ENCODE peak calls at places on chromosome 3, in nine cellular contexts. One of them, this sample, is unnamed.

GRCh38 chr3:116916836-116917235 is 207.3 kb downstream of the TUSC7 start:
- DNase-seq in activated T-helper 1 cell treated with anti-CD3 and anti-CD28 coated beads, Interleukin-2, amount 50 U/mL, for 16 hours: no peak
- DNase-seq in effector CD4-positive, alpha-beta T cell: no peak
- DNase-seq in mesendoderm: no peak
- DNase-seq in HFF-Myc: no peak
- DNase-seq in dorsolateral prefrontal cortex: no peak
- DNase-seq in activated CD4-positive, CD25-positive, alpha-beta regulatory T cell treated with anti-CD3 and anti-CD28 coated beads, Interleukin-2, amount 50 U/mL, for 16 hours: no peak
- DNase-seq in stimulated activated CD4-positive, alpha-beta T cell treated with anti-CD3 and anti-CD28 coated beads, Interleukin-15, amount 100 ng/mL, for 1 hour: no peak
- DNase-seq in left ventricle myocardium superior: no peak
- DNase-seq in this sample: no peak

GRCh38 chr3:167032267-167032876 is 347.7 kb downstream of the ZBBX start:
- DNase-seq in activated T-helper 1 cell treated with anti-CD3 and anti-CD28 coated beads, Interleukin-2, amount 50 U/mL, for 16 hours: no peak
- DNase-seq in activated CD4-positive, CD25-positive, alpha-beta regulatory T cell treated with anti-CD3 and anti-CD28 coated beads, Interleukin-2, amount 50 U/mL, for 16 hours: no peak
- DNase-seq in stimulated activated CD4-positive, alpha-beta T cell treated with anti-CD3 and anti-CD28 coated beads, Interleukin-15, amount 100 ng/mL, for 1 hour: no peak
- DNase-seq in dorsolateral prefrontal cortex: no peak
- DNase-seq in HFF-Myc: no peak
- DNase-seq in mesendoderm: peak; percentile 71
- DNase-seq in left ventricle myocardium superior: no peak
- DNase-seq in effector CD4-positive, alpha-beta T cell: no peak
- DNase-seq in this sample: no peak

GRCh38 chr3:190314741-190315140 is 7.5 kb downstream of the CLDN1 start:
- DNase-seq in effector CD4-positive, alpha-beta T cell: no peak
- DNase-seq in activated T-helper 1 cell treated with anti-CD3 and anti-CD28 coated beads, Interleukin-2, amount 50 U/mL, for 16 hours: no peak
- DNase-seq in HFF-Myc: no peak
- DNase-seq in activated CD4-positive, CD25-positive, alpha-beta regulatory T cell treated with anti-CD3 and anti-CD28 coated beads, Interleukin-2, amount 50 U/mL, for 16 hours: no peak
- DNase-seq in left ventricle myocardium superior: no peak
- DNase-seq in mesendoderm: no peak
- DNase-seq in stimulated activated CD4-positive, alpha-beta T cell treated with anti-CD3 and anti-CD28 coated beads, Interleukin-15, amount 100 ng/mL, for 1 hour: no peak
- DNase-seq in dorsolateral prefrontal cortex: no peak
- DNase-seq in this sample: no peak

GRCh38 chr3:108673988-108674661 is 83.1 kb downstream of the RETNLB start:
- DNase-seq in stimulated activated CD4-positive, alpha-beta T cell treated with anti-CD3 and anti-CD28 coated beads, Interleukin-15, amount 100 ng/mL, for 1 hour: no peak
- DNase-seq in dorsolateral prefrontal cortex: no peak
- DNase-seq in mesendoderm: no peak
- DNase-seq in activated T-helper 1 cell treated with anti-CD3 and anti-CD28 coated beads, Interleukin-2, amount 50 U/mL, for 16 hours: no peak
- DNase-seq in activated CD4-positive, CD25-positive, alpha-beta regulatory T cell treated with anti-CD3 and anti-CD28 coated beads, Interleukin-2, amount 50 U/mL, for 16 hours: no peak
- DNase-seq in effector CD4-positive, alpha-beta T cell: no peak
- DNase-seq in HFF-Myc: no peak
- DNase-seq in left ventricle myocardium superior: no peak
- DNase-seq in this sample: no peak

GRCh38 chr3:37162501-37163245 is 11.7 kb downstream of the LRRFIP2 start:
- DNase-seq in stimulated activated CD4-positive, alpha-beta T cell treated with anti-CD3 and anti-CD28 coated beads, Interleukin-15, amount 100 ng/mL, for 1 hour: no peak
- DNase-seq in HFF-Myc: no peak
- DNase-seq in mesendoderm: no peak
- DNase-seq in left ventricle myocardium superior: no peak
- DNase-seq in activated CD4-positive, CD25-positive, alpha-beta regulatory T cell treated with anti-CD3 and anti-CD28 coated beads, Interleukin-2, amount 50 U/mL, for 16 hours: no peak
- DNase-seq in activated T-helper 1 cell treated with anti-CD3 and anti-CD28 coated beads, Interleukin-2, amount 50 U/mL, for 16 hours: no peak
- DNase-seq in dorsolateral prefrontal cortex: no peak
- DNase-seq in effector CD4-positive, alpha-beta T cell: no peak
- DNase-seq in this sample: no peak

GRCh38 chr3:99232696-99233095 is 331.2 kb upstream of the DCBLD2 start:
- DNase-seq in activated CD4-positive, CD25-positive, alpha-beta regulatory T cell treated with anti-CD3 and anti-CD28 coated beads, Interleukin-2, amount 50 U/mL, for 16 hours: no peak
- DNase-seq in dorsolateral prefrontal cortex: no peak
- DNase-seq in stimulated activated CD4-positive, alpha-beta T cell treated with anti-CD3 and anti-CD28 coated beads, Interleukin-15, amount 100 ng/mL, for 1 hour: no peak
- DNase-seq in effector CD4-positive, alpha-beta T cell: no peak
- DNase-seq in mesendoderm: no peak
- DNase-seq in activated T-helper 1 cell treated with anti-CD3 and anti-CD28 coated beads, Interleukin-2, amount 50 U/mL, for 16 hours: no peak
- DNase-seq in HFF-Myc: no peak
- DNase-seq in left ventricle myocardium superior: no peak
- DNase-seq in this sample: no peak

GRCh38 chr3:154040283-154040682 is 80.9 kb upstream of the ARHGEF26 start:
- DNase-seq in left ventricle myocardium superior: no peak
- DNase-seq in stimulated activated CD4-positive, alpha-beta T cell treated with anti-CD3 and anti-CD28 coated beads, Interleukin-15, amount 100 ng/mL, for 1 hour: no peak
- DNase-seq in activated CD4-positive, CD25-positive, alpha-beta regulatory T cell treated with anti-CD3 and anti-CD28 coated beads, Interleukin-2, amount 50 U/mL, for 16 hours: no peak
- DNase-seq in activated T-helper 1 cell treated with anti-CD3 and anti-CD28 coated beads, Interleukin-2, amount 50 U/mL, for 16 hours: no peak
- DNase-seq in effector CD4-positive, alpha-beta T cell: no peak
- DNase-seq in HFF-Myc: no peak
- DNase-seq in dorsolateral prefrontal cortex: no peak
- DNase-seq in mesendoderm: no peak
- DNase-seq in this sample: no peak

GRCh38 chr3:14867936-14868570 is 49.3 kb downstream of the FGD5 start:
- DNase-seq in stimulated activated CD4-positive, alpha-beta T cell treated with anti-CD3 and anti-CD28 coated beads, Interleukin-15, amount 100 ng/mL, for 1 hour: no peak
- DNase-seq in activated T-helper 1 cell treated with anti-CD3 and anti-CD28 coated beads, Interleukin-2, amount 50 U/mL, for 16 hours: no peak
- DNase-seq in effector CD4-positive, alpha-beta T cell: no peak
- DNase-seq in left ventricle myocardium superior: no peak
- DNase-seq in dorsolateral prefrontal cortex: no peak
- DNase-seq in HFF-Myc: no peak
- DNase-seq in activated CD4-positive, CD25-positive, alpha-beta regulatory T cell treated with anti-CD3 and anti-CD28 coated beads, Interleukin-2, amount 50 U/mL, for 16 hours: no peak
- DNase-seq in mesendoderm: no peak
- DNase-seq in this sample: no peak

GRCh38 chr3:16665282-16665741 is 60.1 kb upstream of the DAZL start:
- DNase-seq in left ventricle myocardium superior: no peak
- DNase-seq in activated CD4-positive, CD25-positive, alpha-beta regulatory T cell treated with anti-CD3 and anti-CD28 coated beads, Interleukin-2, amount 50 U/mL, for 16 hours: no peak
- DNase-seq in stimulated activated CD4-positive, alpha-beta T cell treated with anti-CD3 and anti-CD28 coated beads, Interleukin-15, amount 100 ng/mL, for 1 hour: no peak
- DNase-seq in HFF-Myc: no peak
- DNase-seq in activated T-helper 1 cell treated with anti-CD3 and anti-CD28 coated beads, Interleukin-2, amount 50 U/mL, for 16 hours: no peak
- DNase-seq in mesendoderm: peak; percentile 94
- DNase-seq in dorsolateral prefrontal cortex: no peak
- DNase-seq in effector CD4-positive, alpha-beta T cell: no peak
- DNase-seq in this sample: no peak

GRCh38 chr3:186669378-186670084 is 3.7 kb downstream of the HRG start:
- DNase-seq in activated T-helper 1 cell treated with anti-CD3 and anti-CD28 coated beads, Interleukin-2, amount 50 U/mL, for 16 hours: no peak
- DNase-seq in HFF-Myc: no peak
- DNase-seq in mesendoderm: peak; percentile 32
- DNase-seq in dorsolateral prefrontal cortex: no peak
- DNase-seq in effector CD4-positive, alpha-beta T cell: no peak
- DNase-seq in left ventricle myocardium superior: no peak
- DNase-seq in stimulated activated CD4-positive, alpha-beta T cell treated with anti-CD3 and anti-CD28 coated beads, Interleukin-15, amount 100 ng/mL, for 1 hour: no peak
- DNase-seq in activated CD4-positive, CD25-positive, alpha-beta regulatory T cell treated with anti-CD3 and anti-CD28 coated beads, Interleukin-2, amount 50 U/mL, for 16 hours: no peak
- DNase-seq in this sample: no peak

GRCh38 chr3:123871946-123872345 is 12.2 kb downstream of the MYLK start:
- DNase-seq in stimulated activated CD4-positive, alpha-beta T cell treated with anti-CD3 and anti-CD28 coated beads, Interleukin-15, amount 100 ng/mL, for 1 hour: no peak
- DNase-seq in HFF-Myc: no peak
- DNase-seq in mesendoderm: no peak
- DNase-seq in effector CD4-positive, alpha-beta T cell: no peak
- DNase-seq in left ventricle myocardium superior: no peak
- DNase-seq in activated CD4-positive, CD25-positive, alpha-beta regulatory T cell treated with anti-CD3 and anti-CD28 coated beads, Interleukin-2, amount 50 U/mL, for 16 hours: no peak
- DNase-seq in activated T-helper 1 cell treated with anti-CD3 and anti-CD28 coated beads, Interleukin-2, amount 50 U/mL, for 16 hours: no peak
- DNase-seq in dorsolateral prefrontal cortex: no peak
- DNase-seq in this sample: no peak

GRCh38 chr3:151306168-151306810 is 10.3 kb downstream of the GPR87 start:
- DNase-seq in activated T-helper 1 cell treated with anti-CD3 and anti-CD28 coated beads, Interleukin-2, amount 50 U/mL, for 16 hours: no peak
- DNase-seq in mesendoderm: peak; percentile 71
- DNase-seq in effector CD4-positive, alpha-beta T cell: no peak
- DNase-seq in activated CD4-positive, CD25-positive, alpha-beta regulatory T cell treated with anti-CD3 and anti-CD28 coated beads, Interleukin-2, amount 50 U/mL, for 16 hours: no peak
- DNase-seq in dorsolateral prefrontal cortex: no peak
- DNase-seq in HFF-Myc: no peak
- DNase-seq in stimulated activated CD4-positive, alpha-beta T cell treated with anti-CD3 and anti-CD28 coated beads, Interleukin-15, amount 100 ng/mL, for 1 hour: no peak
- DNase-seq in left ventricle myocardium superior: no peak
- DNase-seq in this sample: no peak

GRCh38 chr3:192933779-192934456 is 16.3 kb upstream of the MB21D2 start:
- DNase-seq in activated CD4-positive, CD25-positive, alpha-beta regulatory T cell treated with anti-CD3 and anti-CD28 coated beads, Interleukin-2, amount 50 U/mL, for 16 hours: no peak
- DNase-seq in stimulated activated CD4-positive, alpha-beta T cell treated with anti-CD3 and anti-CD28 coated beads, Interleukin-15, amount 100 ng/mL, for 1 hour: no peak
- DNase-seq in left ventricle myocardium superior: no peak
- DNase-seq in activated T-helper 1 cell treated with anti-CD3 and anti-CD28 coated beads, Interleukin-2, amount 50 U/mL, for 16 hours: no peak
- DNase-seq in effector CD4-positive, alpha-beta T cell: no peak
- DNase-seq in mesendoderm: no peak
- DNase-seq in HFF-Myc: no peak
- DNase-seq in dorsolateral prefrontal cortex: no peak
- DNase-seq in this sample: no peak

GRCh38 chr3:78988324-78988723 is 779.5 kb downstream of the ROBO1 start:
- DNase-seq in dorsolateral prefrontal cortex: no peak
- DNase-seq in mesendoderm: no peak
- DNase-seq in activated T-helper 1 cell treated with anti-CD3 and anti-CD28 coated beads, Interleukin-2, amount 50 U/mL, for 16 hours: no peak
- DNase-seq in stimulated activated CD4-positive, alpha-beta T cell treated with anti-CD3 and anti-CD28 coated beads, Interleukin-15, amount 100 ng/mL, for 1 hour: no peak
- DNase-seq in activated CD4-positive, CD25-positive, alpha-beta regulatory T cell treated with anti-CD3 and anti-CD28 coated beads, Interleukin-2, amount 50 U/mL, for 16 hours: no peak
- DNase-seq in left ventricle myocardium superior: no peak
- DNase-seq in HFF-Myc: no peak
- DNase-seq in effector CD4-positive, alpha-beta T cell: no peak
- DNase-seq in this sample: no peak

GRCh38 chr3:156892701-156893100 is 66.5 kb downstream of the LEKR1 start:
- DNase-seq in mesendoderm: peak; percentile 11
- DNase-seq in effector CD4-positive, alpha-beta T cell: no peak
- DNase-seq in activated T-helper 1 cell treated with anti-CD3 and anti-CD28 coated beads, Interleukin-2, amount 50 U/mL, for 16 hours: no peak
- DNase-seq in left ventricle myocardium superior: no peak
- DNase-seq in stimulated activated CD4-positive, alpha-beta T cell treated with anti-CD3 and anti-CD28 coated beads, Interleukin-15, amount 100 ng/mL, for 1 hour: no peak
- DNase-seq in HFF-Myc: peak; percentile 12
- DNase-seq in activated CD4-positive, CD25-positive, alpha-beta regulatory T cell treated with anti-CD3 and anti-CD28 coated beads, Interleukin-2, amount 50 U/mL, for 16 hours: no peak
- DNase-seq in dorsolateral prefrontal cortex: no peak
- DNase-seq in this sample: no peak

GRCh38 chr3:14879161-14879888 is 60.6 kb downstream of the FGD5 start:
- DNase-seq in activated CD4-positive, CD25-positive, alpha-beta regulatory T cell treated with anti-CD3 and anti-CD28 coated beads, Interleukin-2, amount 50 U/mL, for 16 hours: no peak
- DNase-seq in mesendoderm: peak; percentile 51
- DNase-seq in left ventricle myocardium superior: peak; percentile 51
- DNase-seq in effector CD4-positive, alpha-beta T cell: no peak
- DNase-seq in stimulated activated CD4-positive, alpha-beta T cell treated with anti-CD3 and anti-CD28 coated beads, Interleukin-15, amount 100 ng/mL, for 1 hour: no peak
- DNase-seq in activated T-helper 1 cell treated with anti-CD3 and anti-CD28 coated beads, Interleukin-2, amount 50 U/mL, for 16 hours: peak; percentile 20
- DNase-seq in dorsolateral prefrontal cortex: no peak
- DNase-seq in HFF-Myc: no peak
- DNase-seq in this sample: no peak

GRCh38 chr3:171953300-171954022 is 85.9 kb upstream of the FNDC3B start:
- DNase-seq in activated T-helper 1 cell treated with anti-CD3 and anti-CD28 coated beads, Interleukin-2, amount 50 U/mL, for 16 hours: no peak
- DNase-seq in dorsolateral prefrontal cortex: no peak
- DNase-seq in HFF-Myc: no peak
- DNase-seq in left ventricle myocardium superior: no peak
- DNase-seq in stimulated activated CD4-positive, alpha-beta T cell treated with anti-CD3 and anti-CD28 coated beads, Interleukin-15, amount 100 ng/mL, for 1 hour: no peak
- DNase-seq in effector CD4-positive, alpha-beta T cell: no peak
- DNase-seq in mesendoderm: no peak
- DNase-seq in activated CD4-positive, CD25-positive, alpha-beta regulatory T cell treated with anti-CD3 and anti-CD28 coated beads, Interleukin-2, amount 50 U/mL, for 16 hours: no peak
- DNase-seq in this sample: no peak

GRCh38 chr3:66355394-66355793 is 134.6 kb downstream of the SLC25A26 start:
- DNase-seq in left ventricle myocardium superior: no peak
- DNase-seq in mesendoderm: no peak
- DNase-seq in dorsolateral prefrontal cortex: no peak
- DNase-seq in activated CD4-positive, CD25-positive, alpha-beta regulatory T cell treated with anti-CD3 and anti-CD28 coated beads, Interleukin-2, amount 50 U/mL, for 16 hours: no peak
- DNase-seq in HFF-Myc: no peak
- DNase-seq in effector CD4-positive, alpha-beta T cell: no peak
- DNase-seq in activated T-helper 1 cell treated with anti-CD3 and anti-CD28 coated beads, Interleukin-2, amount 50 U/mL, for 16 hours: no peak
- DNase-seq in stimulated activated CD4-positive, alpha-beta T cell treated with anti-CD3 and anti-CD28 coated beads, Interleukin-15, amount 100 ng/mL, for 1 hour: no peak
- DNase-seq in this sample: no peak

GRCh38 chr3:72887378-72887722 is 496 bp upstream of the GXYLT2 start:
- DNase-seq in left ventricle myocardium superior: no peak
- DNase-seq in activated CD4-positive, CD25-positive, alpha-beta regulatory T cell treated with anti-CD3 and anti-CD28 coated beads, Interleukin-2, amount 50 U/mL, for 16 hours: no peak
- DNase-seq in dorsolateral prefrontal cortex: no peak
- DNase-seq in mesendoderm: no peak
- DNase-seq in HFF-Myc: no peak
- DNase-seq in effector CD4-positive, alpha-beta T cell: no peak
- DNase-seq in stimulated activated CD4-positive, alpha-beta T cell treated with anti-CD3 and anti-CD28 coated beads, Interleukin-15, amount 100 ng/mL, for 1 hour: no peak
- DNase-seq in activated T-helper 1 cell treated with anti-CD3 and anti-CD28 coated beads, Interleukin-2, amount 50 U/mL, for 16 hours: no peak
- DNase-seq in this sample: no peak

GRCh38 chr3:52842424-52842823 is 7.6 kb upstream of the MUSTN1 start:
- DNase-seq in HFF-Myc: no peak
- DNase-seq in dorsolateral prefrontal cortex: no peak
- DNase-seq in stimulated activated CD4-positive, alpha-beta T cell treated with anti-CD3 and anti-CD28 coated beads, Interleukin-15, amount 100 ng/mL, for 1 hour: no peak
- DNase-seq in left ventricle myocardium superior: peak; percentile 53
- DNase-seq in mesendoderm: no peak
- DNase-seq in activated T-helper 1 cell treated with anti-CD3 and anti-CD28 coated beads, Interleukin-2, amount 50 U/mL, for 16 hours: no peak
- DNase-seq in effector CD4-positive, alpha-beta T cell: no peak
- DNase-seq in activated CD4-positive, CD25-positive, alpha-beta regulatory T cell treated with anti-CD3 and anti-CD28 coated beads, Interleukin-2, amount 50 U/mL, for 16 hours: no peak
- DNase-seq in this sample: no peak

GRCh38 chr3:148816427-148816826 is 11.2 kb upstream of the CPB1 start:
- DNase-seq in stimulated activated CD4-positive, alpha-beta T cell treated with anti-CD3 and anti-CD28 coated beads, Interleukin-15, amount 100 ng/mL, for 1 hour: no peak
- DNase-seq in dorsolateral prefrontal cortex: no peak
- DNase-seq in activated T-helper 1 cell treated with anti-CD3 and anti-CD28 coated beads, Interleukin-2, amount 50 U/mL, for 16 hours: no peak
- DNase-seq in HFF-Myc: no peak
- DNase-seq in left ventricle myocardium superior: no peak
- DNase-seq in effector CD4-positive, alpha-beta T cell: no peak
- DNase-seq in activated CD4-positive, CD25-positive, alpha-beta regulatory T cell treated with anti-CD3 and anti-CD28 coated beads, Interleukin-2, amount 50 U/mL, for 16 hours: no peak
- DNase-seq in mesendoderm: no peak
- DNase-seq in this sample: no peak

GRCh38 chr3:187777331-187778046 is 32.2 kb upstream of the BCL6 start:
- DNase-seq in HFF-Myc: peak; percentile 12
- DNase-seq in effector CD4-positive, alpha-beta T cell: peak; percentile 7
- DNase-seq in mesendoderm: no peak
- DNase-seq in activated T-helper 1 cell treated with anti-CD3 and anti-CD28 coated beads, Interleukin-2, amount 50 U/mL, for 16 hours: no peak
- DNase-seq in left ventricle myocardium superior: no peak
- DNase-seq in dorsolateral prefrontal cortex: no peak
- DNase-seq in activated CD4-positive, CD25-positive, alpha-beta regulatory T cell treated with anti-CD3 and anti-CD28 coated beads, Interleukin-2, amount 50 U/mL, for 16 hours: no peak
- DNase-seq in stimulated activated CD4-positive, alpha-beta T cell treated with anti-CD3 and anti-CD28 coated beads, Interleukin-15, amount 100 ng/mL, for 1 hour: no peak
- DNase-seq in this sample: no peak

GRCh38 chr3:61858054-61858453 is 296.7 kb downstream of the PTPRG start:
- DNase-seq in stimulated activated CD4-positive, alpha-beta T cell treated with anti-CD3 and anti-CD28 coated beads, Interleukin-15, amount 100 ng/mL, for 1 hour: no peak
- DNase-seq in activated CD4-positive, CD25-positive, alpha-beta regulatory T cell treated with anti-CD3 and anti-CD28 coated beads, Interleukin-2, amount 50 U/mL, for 16 hours: no peak
- DNase-seq in activated T-helper 1 cell treated with anti-CD3 and anti-CD28 coated beads, Interleukin-2, amount 50 U/mL, for 16 hours: no peak
- DNase-seq in left ventricle myocardium superior: no peak
- DNase-seq in HFF-Myc: peak; percentile 26
- DNase-seq in dorsolateral prefrontal cortex: no peak
- DNase-seq in mesendoderm: no peak
- DNase-seq in effector CD4-positive, alpha-beta T cell: no peak
- DNase-seq in this sample: no peak

GRCh38 chr3:134291300-134292254 is 40.9 kb upstream of the RYK start:
- DNase-seq in HFF-Myc: no peak
- DNase-seq in stimulated activated CD4-positive, alpha-beta T cell treated with anti-CD3 and anti-CD28 coated beads, Interleukin-15, amount 100 ng/mL, for 1 hour: no peak
- DNase-seq in activated T-helper 1 cell treated with anti-CD3 and anti-CD28 coated beads, Interleukin-2, amount 50 U/mL, for 16 hours: no peak
- DNase-seq in dorsolateral prefrontal cortex: no peak
- DNase-seq in left ventricle myocardium superior: peak; percentile 85
- DNase-seq in effector CD4-positive, alpha-beta T cell: no peak
- DNase-seq in mesendoderm: peak; percentile 44
- DNase-seq in activated CD4-positive, CD25-positive, alpha-beta regulatory T cell treated with anti-CD3 and anti-CD28 coated beads, Interleukin-2, amount 50 U/mL, for 16 hours: no peak
- DNase-seq in this sample: no peak

GRCh38 chr3:136291302-136291701 is 41.2 kb downstream of the PCCB start:
- DNase-seq in HFF-Myc: no peak
- DNase-seq in left ventricle myocardium superior: no peak
- DNase-seq in activated T-helper 1 cell treated with anti-CD3 and anti-CD28 coated beads, Interleukin-2, amount 50 U/mL, for 16 hours: no peak
- DNase-seq in activated CD4-positive, CD25-positive, alpha-beta regulatory T cell treated with anti-CD3 and anti-CD28 coated beads, Interleukin-2, amount 50 U/mL, for 16 hours: no peak
- DNase-seq in effector CD4-positive, alpha-beta T cell: no peak
- DNase-seq in stimulated activated CD4-positive, alpha-beta T cell treated with anti-CD3 and anti-CD28 coated beads, Interleukin-15, amount 100 ng/mL, for 1 hour: no peak
- DNase-seq in dorsolateral prefrontal cortex: no peak
- DNase-seq in mesendoderm: no peak
- DNase-seq in this sample: no peak